ENCODE peak calls at places on chromosomes 12 and 14, in ten cellular contexts. C is foreskin fibroblast; L is stimulated activated CD4-positive, alpha-beta T cell treated with anti-CD3 and anti-CD28 coated beads, Interleukin-1b, Interleukin-23, amount 100 ng/mL, for 4 hours; S is KBM-7; E is mesendoderm; B is RWPE2; G is activated T-helper 1 cell treated with anti-CD3 and anti-CD28 coated beads, Interleukin-2, amount 50 U/mL, for 16 hours; P is hypothalamus; Y is hepatocyte; N is effector memory CD4-positive, alpha-beta T cell. Z is an unnamed sample.

GRCh38 chr12:55072093-55072492 is 52.3 kb downstream of the NEUROD4 start:
- DNase-seq in C (peak; percentile 36), L (peak; percentile 69), S (peak; percentile 70), E (peak; percentile 69), B (no peak), G (peak; percentile 58), P (no peak), Y (peak; percentile 55), N (peak; percentile 52), Z (peak; percentile 58)

GRCh38 chr14:75831455-75831854 is 150.3 kb downstream of the TGFB3 start:
- DNase-seq in C (peak; percentile 88), L (no peak), S (peak; percentile 78), E (no peak), B (peak; percentile 79), G (peak; percentile 8), P (no peak), Y (peak; percentile 80), N (no peak), Z (peak; percentile 1)

GRCh38 chr12:105220150-105220928 is 15.6 kb downstream of the APPL2 start:
- DNase-seq in C (no peak), L (no peak), S (no peak), E (no peak), B (no peak), G (no peak), P (no peak), Y (no peak), N (no peak), Z (no peak)

GRCh38 chr12:7857916-7858315 is 14.8 kb downstream of the SLC2A14 start:
- DNase-seq in C (no peak), L (no peak), S (no peak), E (no peak), B (no peak), G (no peak), P (no peak), Y (no peak), N (no peak), Z (no peak)

GRCh38 chr12:118494776-118495175 is 118.4 kb downstream of the SUDS3 start:
- DNase-seq in C (no peak), L (no peak), S (no peak), E (no peak), B (no peak), G (no peak), P (no peak), Y (no peak), N (no peak), Z (no peak)

GRCh38 chr12:64890873-64891468 is 66.5 kb downstream of the TBC1D30 start:
- DNase-seq in C (peak; percentile 80), L (no peak), S (peak; percentile 70), E (peak; percentile 73), B (no peak), G (no peak), P (no peak), Y (peak; percentile 83), N (no peak), Z (no peak)

GRCh38 chr12:95547522-95548055 is 3.7 kb downstream of the USP44 start:
- DNase-seq in C (peak; percentile 86), L (no peak), S (no peak), E (peak; percentile 81), B (no peak), G (no peak), P (no peak), Y (no peak), N (no peak), Z (no peak)

GRCh38 chr12:71638499-71638898 is 25.1 kb downstream of the ZFC3H1 start:
- DNase-seq in C (no peak), L (no peak), S (no peak), E (no peak), B (no peak), G (no peak), P (no peak), Y (no peak), N (no peak), Z (no peak)

Z was measured in T-helper 9 cell.